ENCODE peak calls at places on chromosomes 12 and 14, in seven cellular contexts. N is CD8-positive, alpha-beta memory T cell; Y is CD4-positive, CD25-positive, alpha-beta regulatory T cell; A is BJ; O is foreskin fibroblast; J is fibroblast of lung; B is tibial artery. K is an unnamed sample.

GRCh38 chr14:22597265-22597664 is 835 bp upstream of the ABHD4 start:
- DNase-seq in B (no peak), N (no peak), O (no peak), Y (no peak), J (no peak), A (no peak), K (no peak)

GRCh38 chr12:4855121-4855924 is 54.4 kb upstream of the KCNA1 start:
- DNase-seq in A (peak; percentile 1), N (no peak), B (no peak), J (peak; percentile 61), O (peak; percentile 84), Y (peak; percentile 21), K (peak; percentile 34)

GRCh38 chr12:104351023-104351983 is 47.8 kb downstream of the EID3 start:
- DNase-seq in Y (no peak), J (no peak), O (no peak), A (no peak), N (no peak), B (no peak), K (no peak)

GRCh38 chr12:94560416-94561221 is 89.7 kb downstream of the TMCC3 start:
- DNase-seq in N (no peak), O (peak; percentile 62), Y (no peak), A (no peak), J (peak; percentile 85), B (no peak), K (no peak)

GRCh38 chr12:55637467-55637866 is 775 bp downstream of the OR10P1 start:
- DNase-seq in A (no peak), B (no peak), N (no peak), Y (no peak), J (no peak), O (no peak), K (no peak)

GRCh38 chr14:74414793-74415437 is 11.1 kb downstream of the SYNDIG1L start:
- DNase-seq in Y (no peak), A (no peak), B (no peak), J (no peak), O (peak; percentile 16), N (no peak), K (no peak)

GRCh38 chr12:114850853-114851252 is 166.9 kb upstream of the TBX3 start:
- DNase-seq in B (no peak), J (no peak), A (no peak), O (no peak), N (no peak), Y (no peak), K (no peak)

GRCh38 chr14:64465856-64466554 is 706 bp downstream of the AKAP5 start:
- DNase-seq in J (peak; percentile 73), A (no peak), B (no peak), Y (no peak), N (no peak), O (peak; percentile 80), K (no peak)

GRCh38 chr12:5003025-5003666 is 40.5 kb upstream of the KCNA5 start:
- DNase-seq in A (no peak), J (peak; percentile 40), B (peak; percentile 73), N (no peak), O (peak; percentile 80), Y (peak; percentile 3), K (peak; percentile 15)

GRCh38 chr12:49336645-49337584 is at the start of gene C1QL4:
- DNase-seq in J (peak; percentile 46), Y (peak; percentile 80), B (peak; percentile 84), A (no peak), N (peak; percentile 85), O (peak; percentile 87), K (no peak)
- H3K4me3 ChIP-seq in J (peak within 1 kb of the TSS; percentile 42), Y (no peak within 1 kb of the TSS), B (peak within 1 kb of the TSS; percentile 42), A (peak within 1 kb of the TSS; percentile 22), N (peak within 1 kb of the TSS; percentile 46), O (peak within 1 kb of the TSS; percentile 26), K (peak within 1 kb of the TSS; percentile 44)

GRCh38 chr12:106955377-106956047 is at the start of gene TMEM263:
- DNase-seq in O (peak; percentile 99), A (peak; percentile 82), J (peak; percentile 94), B (peak; percentile 98), Y (peak; percentile 87), N (peak; percentile 90), K (peak; percentile 90)

GRCh38 chr12:106956048-106956935 is 585 bp downstream of the TMEM263 start:
- DNase-seq in B (peak; percentile 91), A (peak; percentile 29), O (peak; percentile 89), Y (peak; percentile 59), N (peak; percentile 51), J (peak; percentile 93), K (peak; percentile 72)

GRCh38 chr12:106960443-106960842 is 4.7 kb downstream of the TMEM263 start:
- DNase-seq in O (no peak), B (no peak), N (no peak), J (no peak), Y (no peak), A (no peak), K (no peak)

GRCh38 chr12:106954462-106955376 is 988 bp upstream of the TMEM263 start:
- DNase-seq in J (peak; percentile 34), B (peak; percentile 76), N (peak; percentile 9), O (peak; percentile 71), Y (no peak), A (no peak), K (no peak)

DNA sequence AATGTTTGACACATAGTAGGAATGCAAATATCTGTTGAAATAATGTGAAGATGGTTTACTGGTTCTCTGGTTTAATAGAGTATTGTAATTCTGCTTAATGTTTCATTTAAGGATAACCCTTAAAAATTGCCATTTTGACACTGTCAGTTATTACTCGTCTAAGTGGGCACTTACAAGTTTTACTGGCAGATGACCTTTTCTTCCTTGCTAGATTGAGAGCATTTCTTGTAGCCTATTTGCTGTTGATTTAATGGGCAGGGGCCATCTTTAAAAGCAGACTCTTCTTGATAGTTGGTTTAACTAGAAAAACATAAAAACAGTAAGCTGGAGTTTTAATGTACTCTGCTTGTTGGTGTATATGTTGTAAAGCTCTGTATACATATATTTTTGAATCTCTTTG is 1.9 kb downstream of the TMEM263 start:
- DNase-seq in N (no peak), O (no peak), Y (no peak), J (no peak), A (no peak), B (no peak), K (no peak)
- H3K4me3 ChIP-seq in N (peak overlapping the region; percentile 88), O (peak overlapping the region; percentile 90), Y (peak overlapping the region; percentile 94), J (peak overlapping the region; percentile 90), A (peak overlapping the region; percentile 59), B (peak overlapping the region; percentile 97), K (peak overlapping the region; percentile 83)

GRCh38 chr12:2692156-2692555 is 102.6 kb upstream of the FKBP4 start:
- DNase-seq in N (no peak), A (no peak), Y (no peak), O (no peak), J (no peak), B (no peak), K (no peak)
- H3K4me3 ChIP-seq in N (peak overlapping the region; percentile 63), A (no peak overlapping the region), Y (peak overlapping the region; percentile 89), O (no peak overlapping the region), J (no peak overlapping the region), B (no peak overlapping the region), K (no peak overlapping the region)

GRCh38 chr14:73237786-73238261 is 518 bp downstream of the PAPLN start:
- DNase-seq in A (no peak), J (peak; percentile 14), N (no peak), Y (no peak), O (no peak), B (no peak), K (no peak)
- H3K4me3 ChIP-seq in A (peak overlapping the region; percentile 25), J (peak overlapping the region; percentile 65), N (no peak overlapping the region), Y (no peak overlapping the region), O (peak overlapping the region; percentile 32), B (peak overlapping the region; percentile 55), K (peak overlapping the region; percentile 48)

GRCh38 chr12:126950266-126950665 is 1316.7 kb upstream of the TMEM132C start:
- DNase-seq in N (no peak), A (no peak), O (no peak), B (no peak), Y (no peak), J (no peak), K (no peak)
- H3K4me3 ChIP-seq in N (no peak overlapping the region), A (no peak overlapping the region), O (no peak overlapping the region), B (no peak overlapping the region), Y (no peak overlapping the region), J (no peak overlapping the region), K (no peak overlapping the region)

DNA sequence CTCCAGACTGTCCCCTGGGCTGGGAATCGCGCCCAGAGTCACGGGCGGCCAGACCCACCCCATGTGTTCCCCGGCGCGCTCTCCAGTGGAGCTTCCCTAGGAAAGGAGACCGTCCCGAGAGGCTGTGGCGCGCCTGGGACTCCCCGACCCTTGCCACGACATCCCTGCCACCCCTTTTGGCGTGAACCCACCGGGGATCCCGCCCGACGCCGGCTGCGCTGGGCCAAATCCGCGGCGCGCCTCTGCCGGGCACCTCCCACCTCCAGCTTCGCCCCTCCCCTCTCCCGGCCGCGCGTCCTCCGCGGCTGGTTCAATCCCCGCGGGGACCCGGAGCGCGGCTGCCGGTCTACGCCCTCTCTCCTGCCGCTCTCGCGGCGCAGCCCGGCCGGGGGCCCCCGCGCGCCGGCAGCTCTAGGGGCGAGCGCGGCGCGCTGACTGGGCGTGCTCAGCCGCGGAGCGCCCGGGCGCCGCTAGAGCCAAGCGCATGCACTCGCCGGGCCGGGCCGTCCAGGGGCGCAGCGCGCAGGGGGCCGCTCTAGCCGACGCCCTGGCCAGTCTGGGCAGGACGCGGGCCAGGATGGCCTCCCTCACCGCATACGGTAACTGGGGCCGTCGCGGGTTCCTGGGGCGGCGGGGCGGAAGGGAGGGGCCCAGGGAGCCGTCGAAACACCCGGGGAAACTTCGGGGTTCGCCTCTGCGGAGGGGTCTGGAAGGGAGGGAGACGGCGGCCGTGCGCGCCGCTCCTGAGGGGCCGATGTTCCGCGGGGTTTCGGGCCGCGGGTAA is 77.4 kb upstream of the ANO4 start:
- DNase-seq in N (no peak), J (peak; percentile 36), A (no peak), O (peak; percentile 48), Y (no peak), B (no peak), K (no peak)
- H3K4me3 ChIP-seq in N (no peak overlapping the region), J (peak overlapping the region; percentile 48), A (peak overlapping the region; percentile 52), O (peak overlapping the region; percentile 47), Y (no peak overlapping the region), B (peak overlapping the region; percentile 32), K (peak overlapping the region; percentile 48)

DNA sequence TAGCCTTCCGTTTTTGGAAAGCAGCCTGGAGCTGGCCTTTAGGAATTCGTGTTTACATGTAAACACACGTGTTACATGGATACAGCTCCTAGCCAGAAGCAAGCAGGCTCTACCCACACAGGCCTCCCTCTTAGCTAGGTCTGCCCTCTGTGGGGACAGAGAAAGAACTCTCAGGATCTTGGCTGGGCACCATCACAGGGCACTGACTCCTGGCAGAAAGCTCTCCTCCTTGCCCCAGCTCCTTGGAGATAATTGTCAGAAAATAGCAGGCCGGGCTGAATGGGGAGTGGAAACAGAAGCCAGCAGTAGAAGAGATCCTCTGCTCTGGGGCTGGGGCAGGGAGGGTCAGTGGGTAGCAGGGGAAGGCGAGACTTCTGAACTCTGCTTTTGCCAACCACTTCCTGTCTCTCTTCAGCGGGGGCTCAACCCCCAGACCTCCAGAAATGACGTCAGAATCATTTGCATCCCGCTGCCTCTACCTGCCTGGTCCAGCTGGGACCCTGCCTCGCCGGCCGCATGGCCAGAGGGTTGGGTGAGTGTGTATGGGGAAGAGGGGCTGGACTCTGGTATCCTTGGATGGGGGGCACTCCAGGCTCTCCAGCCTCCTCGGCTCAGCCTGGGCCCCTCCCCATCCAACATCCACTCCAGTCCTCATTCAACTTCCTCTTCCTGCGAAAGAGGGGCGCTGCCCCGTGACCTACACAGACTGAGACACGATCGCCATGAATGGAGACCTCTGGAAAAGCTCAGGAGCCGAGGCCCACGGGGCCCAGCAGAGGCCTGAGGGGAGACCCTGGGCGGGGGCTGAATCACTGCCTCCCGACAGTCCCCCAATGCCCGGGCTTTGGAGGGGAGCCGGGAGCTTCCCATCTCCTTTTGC is 650 bp upstream of the HOXC4 start:
- DNase-seq in O (no peak), J (no peak), B (no peak), Y (no peak), N (peak; percentile 20), A (no peak), K (no peak)
- H3K4me3 ChIP-seq in O (no peak overlapping the region), J (peak overlapping the region; percentile 85), B (peak overlapping the region; percentile 40), Y (no peak overlapping the region), N (peak overlapping the region; percentile 78), A (peak overlapping the region; percentile 9), K (peak overlapping the region; percentile 25)

K was measured in skeletal muscle cell.